ENCODE peak calls at places on chromosomes 11 and 22, in seven cellular contexts. One of them, this sample, is unnamed. For H3K4me1, the result is how much of the 10 kb centered on the place peaks cover.

GRCh38 chr22:32916025-32916424 is 114.5 kb downstream of the TIMP3 start:
- DNase-seq in spleen: no peak
- DNase-seq in Peyer's patch: no peak
- DNase-seq in left ventricle myocardium inferior: no peak
- DNase-seq in cardiac muscle cell: no peak
- DNase-seq in pancreas: no peak
- DNase-seq in IMR-90: no peak
- DNase-seq in this sample: no peak

GRCh38 chr22:25111579-25112517 is 87.8 kb upstream of the CRYBB3 start:
- DNase-seq in pancreas: peak
- DNase-seq in Peyer's patch: peak
- DNase-seq in left ventricle myocardium inferior: no peak
- DNase-seq in IMR-90: no peak
- DNase-seq in cardiac muscle cell: peak
- DNase-seq in spleen: no peak
- DNase-seq in this sample: peak

GRCh38 chr11:48880021-48880441 is 103.7 kb downstream of the TRIM51G start:
- DNase-seq in left ventricle myocardium inferior: peak
- DNase-seq in Peyer's patch: peak
- DNase-seq in pancreas: no peak
- DNase-seq in cardiac muscle cell: no peak
- DNase-seq in spleen: peak
- DNase-seq in IMR-90: no peak
- DNase-seq in this sample: peak

GRCh38 chr22:46545041-46545796 is 7.8 kb upstream of the CELSR1 start:
- DNase-seq in Peyer's patch: no peak
- DNase-seq in spleen: peak
- DNase-seq in IMR-90: peak
- DNase-seq in cardiac muscle cell: no peak
- DNase-seq in left ventricle myocardium inferior: no peak
- DNase-seq in pancreas: no peak
- DNase-seq in this sample: no peak

GRCh38 chr22:37128555-37129281 is 19.2 kb upstream of the TMPRSS6 start:
- DNase-seq in pancreas: no peak
- DNase-seq in left ventricle myocardium inferior: no peak
- DNase-seq in spleen: no peak
- DNase-seq in Peyer's patch: no peak
- DNase-seq in IMR-90: no peak
- DNase-seq in cardiac muscle cell: no peak
- DNase-seq in this sample: no peak

GRCh38 chr11:46917109-46918086 is 952 bp downstream of the LRP4 start:
- DNase-seq in spleen: no peak
- DNase-seq in left ventricle myocardium inferior: no peak
- DNase-seq in cardiac muscle cell: no peak
- DNase-seq in IMR-90: no peak
- DNase-seq in Peyer's patch: peak
- DNase-seq in pancreas: no peak
- DNase-seq in this sample: no peak

GRCh38 chr11:38274031-38274430 is 1676.0 kb upstream of the RAG2 start:
- DNase-seq in Peyer's patch: no peak
- DNase-seq in spleen: no peak
- DNase-seq in cardiac muscle cell: no peak
- DNase-seq in pancreas: no peak
- DNase-seq in IMR-90: no peak
- DNase-seq in left ventricle myocardium inferior: no peak
- DNase-seq in this sample: no peak

GRCh38 chr11:12053606-12054361 is 45.4 kb upstream of the DKK3 start:
- DNase-seq in spleen: no peak
- DNase-seq in Peyer's patch: peak
- DNase-seq in cardiac muscle cell: no peak
- DNase-seq in IMR-90: peak
- DNase-seq in left ventricle myocardium inferior: no peak
- DNase-seq in pancreas: no peak
- DNase-seq in this sample: no peak

GRCh38 chr11:61493832-61494231 is 14.7 kb upstream of the LRRC10B start:
- DNase-seq in Peyer's patch: no peak
- DNase-seq in left ventricle myocardium inferior: no peak
- DNase-seq in spleen: no peak
- DNase-seq in IMR-90: no peak
- DNase-seq in pancreas: no peak
- DNase-seq in cardiac muscle cell: no peak
- DNase-seq in this sample: no peak

GRCh38 chr11:12989428-12990242 is 19.5 kb upstream of the RASSF10 start:
- DNase-seq in Peyer's patch: no peak
- DNase-seq in pancreas: no peak
- DNase-seq in cardiac muscle cell: no peak
- DNase-seq in left ventricle myocardium inferior: no peak
- DNase-seq in IMR-90: no peak
- DNase-seq in spleen: no peak
- DNase-seq in this sample: no peak

GRCh38 chr11:86608251-86608799 is 64.1 kb downstream of the ME3 start:
- DNase-seq in Peyer's patch: peak
- DNase-seq in cardiac muscle cell: peak
- DNase-seq in spleen: no peak
- DNase-seq in pancreas: peak
- DNase-seq in IMR-90: peak
- DNase-seq in left ventricle myocardium inferior: peak
- DNase-seq in this sample: peak

GRCh38 chr11:10925149-10925926 is 67.5 kb upstream of the ZBED5 start:
- DNase-seq in IMR-90: no peak
- DNase-seq in cardiac muscle cell: no peak
- DNase-seq in Peyer's patch: no peak
- DNase-seq in spleen: no peak
- DNase-seq in left ventricle myocardium inferior: no peak
- DNase-seq in pancreas: no peak
- DNase-seq in this sample: no peak

GRCh38 chr11:114340311-114341131 is 44.3 kb downstream of the NNMT start:
- DNase-seq in Peyer's patch: peak
- DNase-seq in pancreas: peak
- DNase-seq in IMR-90: peak
- DNase-seq in cardiac muscle cell: peak
- DNase-seq in spleen: peak
- DNase-seq in left ventricle myocardium inferior: peak
- DNase-seq in this sample: no peak

GRCh38 chr11:1844221-1845094 is 5.7 kb downstream of the TNNI2 start:
- DNase-seq in pancreas: no peak
- DNase-seq in cardiac muscle cell: no peak
- DNase-seq in left ventricle myocardium inferior: peak
- DNase-seq in spleen: peak
- DNase-seq in Peyer's patch: peak
- DNase-seq in IMR-90: no peak
- DNase-seq in this sample: peak

GRCh38 chr11:131686836-131687235 is 316.4 kb downstream of the NTM start:
- DNase-seq in pancreas: no peak
- DNase-seq in Peyer's patch: no peak
- DNase-seq in left ventricle myocardium inferior: no peak
- DNase-seq in cardiac muscle cell: no peak
- DNase-seq in spleen: no peak
- DNase-seq in IMR-90: no peak
- DNase-seq in this sample: no peak

DNA sequence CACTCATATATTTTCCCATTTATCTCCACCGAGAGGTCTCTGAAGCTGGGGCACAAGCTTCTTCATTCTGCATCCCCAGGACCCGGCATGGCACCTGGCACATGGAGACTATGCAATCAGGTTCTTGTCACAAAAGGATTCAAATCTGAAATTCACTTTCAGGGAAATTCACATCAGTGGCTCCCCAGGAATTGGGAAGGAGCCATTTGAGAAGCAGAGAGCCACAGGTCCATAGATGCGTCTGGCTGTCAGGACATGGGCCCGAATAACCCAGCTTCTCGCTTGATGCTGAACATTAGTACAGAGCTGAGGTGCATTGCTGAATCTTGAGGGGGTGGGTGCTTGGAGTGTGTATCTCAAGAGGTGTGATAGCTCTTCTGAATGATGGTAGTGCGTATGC is 82.5 kb downstream of the TSPAN18 start:
- DNase-seq in left ventricle myocardium inferior: no peak
- DNase-seq in IMR-90: no peak
- DNase-seq in Peyer's patch: no peak
- DNase-seq in pancreas: no peak
- DNase-seq in spleen: peak
- DNase-seq in cardiac muscle cell: no peak
- DNase-seq in this sample: no peak
- H3K4me1 ChIP-seq in left ventricle myocardium inferior: half or more
- H3K4me1 ChIP-seq in IMR-90: under half
- H3K4me1 ChIP-seq in Peyer's patch: under half
- H3K4me1 ChIP-seq in pancreas: under half
- H3K4me1 ChIP-seq in spleen: under half
- H3K4me1 ChIP-seq in cardiac muscle cell: under half
- H3K4me1 ChIP-seq in this sample: under half

DNA sequence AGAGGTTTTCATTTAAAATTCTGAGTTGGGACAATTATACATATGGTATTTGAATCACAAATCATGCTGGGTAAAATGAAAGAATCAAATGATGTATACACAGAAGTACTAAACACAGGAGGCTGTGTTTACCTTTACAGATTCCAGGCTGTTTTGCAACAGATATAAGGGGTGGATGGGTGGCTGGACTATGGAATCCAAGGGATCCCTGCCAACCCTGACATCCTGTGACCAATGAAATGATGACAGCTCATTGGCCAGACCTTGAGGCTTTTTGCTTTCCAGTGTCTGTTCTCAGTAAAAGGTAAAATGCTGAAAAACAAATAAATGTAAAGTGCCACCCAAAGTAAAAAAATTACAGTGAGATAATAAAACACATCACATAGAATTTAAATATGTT is 3.3 kb upstream of the DDI1 start:
- DNase-seq in cardiac muscle cell: no peak
- DNase-seq in Peyer's patch: no peak
- DNase-seq in pancreas: no peak
- DNase-seq in spleen: no peak
- DNase-seq in left ventricle myocardium inferior: no peak
- DNase-seq in IMR-90: peak
- DNase-seq in this sample: no peak
- TF ChIP-seq CTCF in cardiac muscle cell: no peak
- TF ChIP-seq CTCF in Peyer's patch: no peak
- TF ChIP-seq CTCF in pancreas: no peak
- TF ChIP-seq CTCF in spleen: no peak
- TF ChIP-seq CTCF in left ventricle myocardium inferior: no peak
- TF ChIP-seq CTCF in IMR-90: no peak
- TF ChIP-seq CTCF in this sample: no peak

GRCh38 chr11:35678975-35679374 is 16.4 kb downstream of the TRIM44 start:
- DNase-seq in pancreas: no peak
- DNase-seq in Peyer's patch: no peak
- DNase-seq in spleen: no peak
- DNase-seq in left ventricle myocardium inferior: no peak
- DNase-seq in IMR-90: no peak
- DNase-seq in cardiac muscle cell: no peak
- DNase-seq in this sample: no peak

GRCh38 chr11:35683728-35684339 is 21.3 kb downstream of the TRIM44 start:
- DNase-seq in left ventricle myocardium inferior: no peak
- DNase-seq in spleen: no peak
- DNase-seq in Peyer's patch: no peak
- DNase-seq in IMR-90: peak
- DNase-seq in cardiac muscle cell: no peak
- DNase-seq in pancreas: no peak
- DNase-seq in this sample: no peak

GRCh38 chr11:35680506-35680905 is 17.9 kb downstream of the TRIM44 start:
- DNase-seq in pancreas: no peak
- DNase-seq in cardiac muscle cell: no peak
- DNase-seq in spleen: no peak
- DNase-seq in Peyer's patch: no peak
- DNase-seq in left ventricle myocardium inferior: no peak
- DNase-seq in IMR-90: no peak
- DNase-seq in this sample: no peak

GRCh38 chr11:35681181-35681767 is 18.7 kb downstream of the TRIM44 start:
- DNase-seq in IMR-90: no peak
- DNase-seq in cardiac muscle cell: no peak
- DNase-seq in left ventricle myocardium inferior: no peak
- DNase-seq in pancreas: no peak
- DNase-seq in spleen: no peak
- DNase-seq in Peyer's patch: no peak
- DNase-seq in this sample: no peak

DNA sequence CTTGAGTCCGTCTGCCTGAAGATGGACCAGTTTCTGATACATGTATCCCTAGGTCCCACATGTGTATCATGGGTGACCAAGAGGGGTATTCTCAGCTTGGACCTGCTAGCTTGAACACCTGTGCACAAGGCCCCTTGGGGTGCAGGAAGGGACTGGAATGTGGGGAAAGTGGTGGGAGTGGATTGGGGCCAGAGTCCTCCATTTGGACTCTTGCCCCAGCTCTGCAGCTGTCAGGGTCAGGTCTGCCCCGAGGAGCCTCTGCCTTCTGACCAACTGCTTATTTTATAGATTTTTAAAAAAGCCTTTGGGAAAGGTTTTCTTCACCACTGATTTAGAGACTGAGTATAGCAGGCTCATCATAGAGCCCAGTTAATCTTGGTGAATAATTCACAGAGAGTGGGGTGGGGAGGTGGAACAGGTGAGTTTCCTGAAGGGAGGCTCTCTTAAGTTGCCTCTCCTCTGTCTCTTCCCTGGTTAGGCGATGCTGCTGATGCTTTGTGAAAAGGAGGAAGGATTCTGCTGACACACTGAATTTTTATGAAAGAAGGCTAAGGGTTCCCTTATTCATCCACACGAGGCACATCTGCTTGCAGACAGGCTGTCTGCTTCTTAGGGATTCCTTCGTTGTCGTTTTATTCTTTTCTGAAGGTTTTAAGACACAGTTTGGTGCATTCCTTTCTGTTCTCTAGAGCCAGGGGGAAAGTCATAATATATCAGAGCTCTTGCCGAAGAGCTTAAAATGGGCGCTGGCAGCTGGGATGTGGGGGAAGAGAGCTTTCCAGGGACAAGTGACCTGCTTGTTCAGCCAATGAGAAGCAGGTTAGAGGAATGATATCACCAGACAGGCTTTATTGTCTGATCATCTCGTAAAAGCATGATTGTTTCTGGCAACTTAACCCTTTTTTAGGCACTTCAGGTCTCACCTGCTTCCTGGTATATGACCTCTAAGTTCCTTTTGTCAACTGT is 19.9 kb downstream of the TRIM44 start:
- DNase-seq in spleen: no peak
- DNase-seq in IMR-90: no peak
- DNase-seq in left ventricle myocardium inferior: no peak
- DNase-seq in Peyer's patch: no peak
- DNase-seq in cardiac muscle cell: no peak
- DNase-seq in pancreas: no peak
- DNase-seq in this sample: no peak
- H3K4me3 ChIP-seq in spleen: no peak
- H3K4me3 ChIP-seq in IMR-90: no peak
- H3K4me3 ChIP-seq in left ventricle myocardium inferior: peak
- H3K4me3 ChIP-seq in Peyer's patch: no peak
- H3K4me3 ChIP-seq in cardiac muscle cell: no peak
- H3K4me3 ChIP-seq in pancreas: no peak
- H3K4me3 ChIP-seq in this sample: no peak

DNA sequence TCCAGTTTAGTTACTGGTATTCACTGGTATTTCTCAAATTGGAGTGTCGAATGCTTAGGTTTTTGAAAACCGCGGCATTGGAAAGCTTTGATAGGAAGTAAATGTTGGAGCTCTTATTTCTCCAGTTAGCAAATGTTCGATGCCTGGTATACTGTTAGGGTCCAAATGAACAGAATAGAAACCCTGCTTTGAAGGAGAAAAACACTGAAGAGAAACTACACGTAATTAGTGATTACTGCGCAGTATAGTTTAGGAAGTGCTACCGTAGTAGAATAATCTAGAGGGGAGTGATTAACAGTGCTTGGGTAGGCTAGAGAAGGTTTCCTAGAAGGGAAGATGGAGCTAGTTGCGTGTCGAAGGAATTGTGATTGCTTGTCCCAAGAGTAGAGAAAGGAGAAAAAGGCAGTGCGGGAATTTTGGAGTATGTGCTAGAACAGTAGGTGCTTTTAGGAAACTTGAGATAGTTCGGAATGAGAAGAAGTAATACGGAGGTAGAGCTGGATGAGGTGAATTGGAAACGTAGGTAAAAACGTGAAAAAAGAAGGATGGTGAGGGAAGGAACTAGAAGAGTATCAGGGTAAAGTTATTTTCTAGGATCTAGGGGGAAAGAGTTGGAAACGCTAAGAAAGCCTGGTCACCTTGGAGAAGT is 1.2 kb downstream of the CEP57 start:
- DNase-seq in cardiac muscle cell: no peak
- DNase-seq in spleen: no peak
- DNase-seq in Peyer's patch: no peak
- DNase-seq in IMR-90: no peak
- DNase-seq in pancreas: no peak
- DNase-seq in left ventricle myocardium inferior: no peak
- DNase-seq in this sample: no peak
- H3K4me1 ChIP-seq in cardiac muscle cell: under half
- H3K4me1 ChIP-seq in spleen: half or more
- H3K4me1 ChIP-seq in Peyer's patch: under half
- H3K4me1 ChIP-seq in IMR-90: under half
- H3K4me1 ChIP-seq in pancreas: under half
- H3K4me1 ChIP-seq in left ventricle myocardium inferior: under half
- H3K4me1 ChIP-seq in this sample: under half